ENCODE peak calls at places on chromosomes 3 and 15, in nine cellular contexts. One of them, this sample, is unnamed.

GRCh38 chr3:61686228-61686648 is 124.9 kb downstream of the PTPRG start:
- DNase-seq in C1 segment of cervical spinal cord: no peak
- DNase-seq in left colon: no peak
- DNase-seq in stimulated activated CD8-positive, alpha-beta memory T cell treated with anti-CD3 and anti-CD28 coated beads, Interleukin-12 subunit alpha, Interleukin-12 subunit beta, amount 100 ng/mL, for 1 hour: no peak
- DNase-seq in SK-MEL-5: no peak
- DNase-seq in aorta: no peak
- DNase-seq in adrenal gland: no peak
- DNase-seq in HTR-8/SVneo: no peak
- DNase-seq in foreskin fibroblast: no peak
- DNase-seq in this sample: no peak

GRCh38 chr3:196254376-196255283 is 32.9 kb downstream of the PCYT1A start:
- DNase-seq in C1 segment of cervical spinal cord: no peak
- DNase-seq in left colon: no peak
- DNase-seq in stimulated activated CD8-positive, alpha-beta memory T cell treated with anti-CD3 and anti-CD28 coated beads, Interleukin-12 subunit alpha, Interleukin-12 subunit beta, amount 100 ng/mL, for 1 hour: no peak
- DNase-seq in SK-MEL-5: no peak
- DNase-seq in aorta: no peak
- DNase-seq in adrenal gland: no peak
- DNase-seq in HTR-8/SVneo: no peak
- DNase-seq in foreskin fibroblast: no peak
- DNase-seq in this sample: no peak

GRCh38 chr3:102129774-102130608 is 280.7 kb downstream of the NFKBIZ start:
- DNase-seq in C1 segment of cervical spinal cord: no peak
- DNase-seq in left colon: peak; percentile 35
- DNase-seq in stimulated activated CD8-positive, alpha-beta memory T cell treated with anti-CD3 and anti-CD28 coated beads, Interleukin-12 subunit alpha, Interleukin-12 subunit beta, amount 100 ng/mL, for 1 hour: no peak
- DNase-seq in SK-MEL-5: peak; percentile 22
- DNase-seq in aorta: no peak
- DNase-seq in adrenal gland: no peak
- DNase-seq in HTR-8/SVneo: no peak
- DNase-seq in foreskin fibroblast: peak; percentile 85
- DNase-seq in this sample: peak; percentile 67

GRCh38 chr3:95212117-95212516 is 1149.3 kb downstream of the NSUN3 start:
- DNase-seq in C1 segment of cervical spinal cord: no peak
- DNase-seq in left colon: no peak
- DNase-seq in stimulated activated CD8-positive, alpha-beta memory T cell treated with anti-CD3 and anti-CD28 coated beads, Interleukin-12 subunit alpha, Interleukin-12 subunit beta, amount 100 ng/mL, for 1 hour: no peak
- DNase-seq in SK-MEL-5: no peak
- DNase-seq in aorta: no peak
- DNase-seq in adrenal gland: no peak
- DNase-seq in HTR-8/SVneo: no peak
- DNase-seq in foreskin fibroblast: no peak
- DNase-seq in this sample: no peak

GRCh38 chr15:70219256-70219919 is 121.7 kb upstream of the TLE3 start:
- DNase-seq in C1 segment of cervical spinal cord: peak; percentile 50
- DNase-seq in left colon: no peak
- DNase-seq in stimulated activated CD8-positive, alpha-beta memory T cell treated with anti-CD3 and anti-CD28 coated beads, Interleukin-12 subunit alpha, Interleukin-12 subunit beta, amount 100 ng/mL, for 1 hour: no peak
- DNase-seq in SK-MEL-5: no peak
- DNase-seq in aorta: no peak
- DNase-seq in adrenal gland: no peak
- DNase-seq in HTR-8/SVneo: no peak
- DNase-seq in foreskin fibroblast: no peak
- DNase-seq in this sample: no peak

GRCh38 chr3:130276203-130276803 is 69.2 kb upstream of the COL6A5 start:
- DNase-seq in C1 segment of cervical spinal cord: no peak
- DNase-seq in left colon: no peak
- DNase-seq in stimulated activated CD8-positive, alpha-beta memory T cell treated with anti-CD3 and anti-CD28 coated beads, Interleukin-12 subunit alpha, Interleukin-12 subunit beta, amount 100 ng/mL, for 1 hour: no peak
- DNase-seq in SK-MEL-5: peak; percentile 66
- DNase-seq in aorta: no peak
- DNase-seq in adrenal gland: no peak
- DNase-seq in HTR-8/SVneo: peak; percentile 59
- DNase-seq in foreskin fibroblast: peak; percentile 74
- DNase-seq in this sample: peak; percentile 69

GRCh38 chr15:33988384-33988783 is 20.1 kb downstream of the CHRM5 start:
- DNase-seq in C1 segment of cervical spinal cord: no peak
- DNase-seq in left colon: no peak
- DNase-seq in stimulated activated CD8-positive, alpha-beta memory T cell treated with anti-CD3 and anti-CD28 coated beads, Interleukin-12 subunit alpha, Interleukin-12 subunit beta, amount 100 ng/mL, for 1 hour: no peak
- DNase-seq in SK-MEL-5: no peak
- DNase-seq in aorta: no peak
- DNase-seq in adrenal gland: no peak
- DNase-seq in HTR-8/SVneo: no peak
- DNase-seq in foreskin fibroblast: peak; percentile 9
- DNase-seq in this sample: no peak

GRCh38 chr15:70200511-70200991 is 102.8 kb upstream of the TLE3 start:
- DNase-seq in C1 segment of cervical spinal cord: no peak
- DNase-seq in left colon: no peak
- DNase-seq in stimulated activated CD8-positive, alpha-beta memory T cell treated with anti-CD3 and anti-CD28 coated beads, Interleukin-12 subunit alpha, Interleukin-12 subunit beta, amount 100 ng/mL, for 1 hour: no peak
- DNase-seq in SK-MEL-5: no peak
- DNase-seq in aorta: no peak
- DNase-seq in adrenal gland: no peak
- DNase-seq in HTR-8/SVneo: no peak
- DNase-seq in foreskin fibroblast: no peak
- DNase-seq in this sample: no peak

GRCh38 chr3:166257715-166258114 is 420.5 kb upstream of the BCHE start:
- DNase-seq in C1 segment of cervical spinal cord: no peak
- DNase-seq in left colon: no peak
- DNase-seq in stimulated activated CD8-positive, alpha-beta memory T cell treated with anti-CD3 and anti-CD28 coated beads, Interleukin-12 subunit alpha, Interleukin-12 subunit beta, amount 100 ng/mL, for 1 hour: no peak
- DNase-seq in SK-MEL-5: no peak
- DNase-seq in aorta: no peak
- DNase-seq in adrenal gland: no peak
- DNase-seq in HTR-8/SVneo: no peak
- DNase-seq in foreskin fibroblast: no peak
- DNase-seq in this sample: no peak

GRCh38 chr3:775178-775885 is 317.5 kb upstream of the CNTN6 start:
- DNase-seq in C1 segment of cervical spinal cord: no peak
- DNase-seq in left colon: no peak
- DNase-seq in stimulated activated CD8-positive, alpha-beta memory T cell treated with anti-CD3 and anti-CD28 coated beads, Interleukin-12 subunit alpha, Interleukin-12 subunit beta, amount 100 ng/mL, for 1 hour: no peak
- DNase-seq in SK-MEL-5: peak; percentile 4
- DNase-seq in aorta: no peak
- DNase-seq in adrenal gland: no peak
- DNase-seq in HTR-8/SVneo: no peak
- DNase-seq in foreskin fibroblast: no peak
- DNase-seq in this sample: no peak

GRCh38 chr3:179957264-179957845 is 79.4 kb downstream of the PEX5L start:
- DNase-seq in C1 segment of cervical spinal cord: no peak
- DNase-seq in left colon: no peak
- DNase-seq in stimulated activated CD8-positive, alpha-beta memory T cell treated with anti-CD3 and anti-CD28 coated beads, Interleukin-12 subunit alpha, Interleukin-12 subunit beta, amount 100 ng/mL, for 1 hour: no peak
- DNase-seq in SK-MEL-5: no peak
- DNase-seq in aorta: no peak
- DNase-seq in adrenal gland: no peak
- DNase-seq in HTR-8/SVneo: no peak
- DNase-seq in foreskin fibroblast: no peak
- DNase-seq in this sample: no peak

GRCh38 chr15:61049003-61049402 is 180.1 kb downstream of the RORA start:
- DNase-seq in C1 segment of cervical spinal cord: no peak
- DNase-seq in left colon: no peak
- DNase-seq in stimulated activated CD8-positive, alpha-beta memory T cell treated with anti-CD3 and anti-CD28 coated beads, Interleukin-12 subunit alpha, Interleukin-12 subunit beta, amount 100 ng/mL, for 1 hour: no peak
- DNase-seq in SK-MEL-5: no peak
- DNase-seq in aorta: no peak
- DNase-seq in adrenal gland: no peak
- DNase-seq in HTR-8/SVneo: no peak
- DNase-seq in foreskin fibroblast: peak; percentile 28
- DNase-seq in this sample: peak; percentile 32

GRCh38 chr3:89113887-89114840 is 6.7 kb downstream of the EPHA3 start:
- DNase-seq in C1 segment of cervical spinal cord: no peak
- DNase-seq in left colon: peak; percentile 34
- DNase-seq in stimulated activated CD8-positive, alpha-beta memory T cell treated with anti-CD3 and anti-CD28 coated beads, Interleukin-12 subunit alpha, Interleukin-12 subunit beta, amount 100 ng/mL, for 1 hour: no peak
- DNase-seq in SK-MEL-5: peak; percentile 85
- DNase-seq in aorta: peak; percentile 62
- DNase-seq in adrenal gland: no peak
- DNase-seq in HTR-8/SVneo: peak; percentile 40
- DNase-seq in foreskin fibroblast: peak; percentile 81
- DNase-seq in this sample: peak; percentile 38

GRCh38 chr15:40094156-40094555 is 14.5 kb downstream of the BMF start:
- DNase-seq in C1 segment of cervical spinal cord: no peak
- DNase-seq in left colon: no peak
- DNase-seq in stimulated activated CD8-positive, alpha-beta memory T cell treated with anti-CD3 and anti-CD28 coated beads, Interleukin-12 subunit alpha, Interleukin-12 subunit beta, amount 100 ng/mL, for 1 hour: no peak
- DNase-seq in SK-MEL-5: no peak
- DNase-seq in aorta: no peak
- DNase-seq in adrenal gland: no peak
- DNase-seq in HTR-8/SVneo: no peak
- DNase-seq in foreskin fibroblast: no peak
- DNase-seq in this sample: no peak

GRCh38 chr15:91857772-91858171 is 4.3 kb downstream of the SLCO3A1 start:
- DNase-seq in C1 segment of cervical spinal cord: no peak
- DNase-seq in left colon: no peak
- DNase-seq in stimulated activated CD8-positive, alpha-beta memory T cell treated with anti-CD3 and anti-CD28 coated beads, Interleukin-12 subunit alpha, Interleukin-12 subunit beta, amount 100 ng/mL, for 1 hour: no peak
- DNase-seq in SK-MEL-5: no peak
- DNase-seq in aorta: no peak
- DNase-seq in adrenal gland: no peak
- DNase-seq in HTR-8/SVneo: no peak
- DNase-seq in foreskin fibroblast: no peak
- DNase-seq in this sample: no peak

GRCh38 chr15:84955089-84955848 is 26.4 kb upstream of the PDE8A start:
- DNase-seq in C1 segment of cervical spinal cord: peak; percentile 50
- DNase-seq in left colon: peak; percentile 67
- DNase-seq in stimulated activated CD8-positive, alpha-beta memory T cell treated with anti-CD3 and anti-CD28 coated beads, Interleukin-12 subunit alpha, Interleukin-12 subunit beta, amount 100 ng/mL, for 1 hour: peak; percentile 27
- DNase-seq in SK-MEL-5: peak; percentile 86
- DNase-seq in aorta: peak; percentile 81
- DNase-seq in adrenal gland: peak; percentile 82
- DNase-seq in HTR-8/SVneo: peak; percentile 72
- DNase-seq in foreskin fibroblast: peak; percentile 85
- DNase-seq in this sample: peak; percentile 79

This sample was measured in AG08395.